ENCODE peak calls at places on chromosomes 12 and 14, in eight cellular contexts. One of them, this sample, is unnamed.

GRCh38 chr14:39102265-39102968 is 618 bp downstream of the SEC23A start:
- DNase-seq in HFF-Myc: no peak
- DNase-seq in IMR-90: peak
- DNase-seq in T-helper 17 cell: no peak
- DNase-seq in stimulated activated CD8-positive, alpha-beta memory T cell treated with anti-CD3 and anti-CD28 coated beads, Interleukin-15, amount 100 ng/mL, for 1 hour: no peak
- DNase-seq in stimulated activated CD4-positive, alpha-beta T cell treated with anti-CD3 and anti-CD28 coated beads, Interleukin-12 subunit alpha, Interleukin-12 subunit beta, amount 100 ng/mL, for 4 hours: no peak
- DNase-seq in mucosa of descending colon: peak
- DNase-seq in astrocyte of the cerebellum: no peak
- DNase-seq in this sample: peak

GRCh38 chr12:93275589-93275988 is 102.1 kb upstream of the NUDT4 start:
- DNase-seq in stimulated activated CD8-positive, alpha-beta memory T cell treated with anti-CD3 and anti-CD28 coated beads, Interleukin-15, amount 100 ng/mL, for 1 hour: no peak
- DNase-seq in T-helper 17 cell: no peak
- DNase-seq in mucosa of descending colon: no peak
- DNase-seq in HFF-Myc: no peak
- DNase-seq in IMR-90: no peak
- DNase-seq in stimulated activated CD4-positive, alpha-beta T cell treated with anti-CD3 and anti-CD28 coated beads, Interleukin-12 subunit alpha, Interleukin-12 subunit beta, amount 100 ng/mL, for 4 hours: no peak
- DNase-seq in astrocyte of the cerebellum: no peak
- DNase-seq in this sample: no peak

GRCh38 chr14:32561520-32561919 is 232.4 kb downstream of the AKAP6 start:
- DNase-seq in stimulated activated CD4-positive, alpha-beta T cell treated with anti-CD3 and anti-CD28 coated beads, Interleukin-12 subunit alpha, Interleukin-12 subunit beta, amount 100 ng/mL, for 4 hours: no peak
- DNase-seq in mucosa of descending colon: no peak
- DNase-seq in stimulated activated CD8-positive, alpha-beta memory T cell treated with anti-CD3 and anti-CD28 coated beads, Interleukin-15, amount 100 ng/mL, for 1 hour: no peak
- DNase-seq in astrocyte of the cerebellum: no peak
- DNase-seq in IMR-90: peak
- DNase-seq in T-helper 17 cell: no peak
- DNase-seq in HFF-Myc: peak
- DNase-seq in this sample: no peak

GRCh38 chr12:107317751-107318553 is 224.6 kb upstream of the CRY1 start:
- DNase-seq in stimulated activated CD4-positive, alpha-beta T cell treated with anti-CD3 and anti-CD28 coated beads, Interleukin-12 subunit alpha, Interleukin-12 subunit beta, amount 100 ng/mL, for 4 hours: peak
- DNase-seq in stimulated activated CD8-positive, alpha-beta memory T cell treated with anti-CD3 and anti-CD28 coated beads, Interleukin-15, amount 100 ng/mL, for 1 hour: peak
- DNase-seq in IMR-90: peak
- DNase-seq in T-helper 17 cell: peak
- DNase-seq in astrocyte of the cerebellum: peak
- DNase-seq in mucosa of descending colon: peak
- DNase-seq in HFF-Myc: peak
- DNase-seq in this sample: no peak

GRCh38 chr12:575948-576612 is 87.2 kb downstream of the NINJ2 start:
- DNase-seq in stimulated activated CD8-positive, alpha-beta memory T cell treated with anti-CD3 and anti-CD28 coated beads, Interleukin-15, amount 100 ng/mL, for 1 hour: peak
- DNase-seq in astrocyte of the cerebellum: no peak
- DNase-seq in IMR-90: peak
- DNase-seq in mucosa of descending colon: peak
- DNase-seq in stimulated activated CD4-positive, alpha-beta T cell treated with anti-CD3 and anti-CD28 coated beads, Interleukin-12 subunit alpha, Interleukin-12 subunit beta, amount 100 ng/mL, for 4 hours: peak
- DNase-seq in T-helper 17 cell: peak
- DNase-seq in HFF-Myc: no peak
- DNase-seq in this sample: peak

GRCh38 chr12:130078852-130079251 is 83.4 kb upstream of the FZD10 start:
- DNase-seq in stimulated activated CD4-positive, alpha-beta T cell treated with anti-CD3 and anti-CD28 coated beads, Interleukin-12 subunit alpha, Interleukin-12 subunit beta, amount 100 ng/mL, for 4 hours: no peak
- DNase-seq in stimulated activated CD8-positive, alpha-beta memory T cell treated with anti-CD3 and anti-CD28 coated beads, Interleukin-15, amount 100 ng/mL, for 1 hour: no peak
- DNase-seq in HFF-Myc: no peak
- DNase-seq in mucosa of descending colon: no peak
- DNase-seq in T-helper 17 cell: no peak
- DNase-seq in astrocyte of the cerebellum: no peak
- DNase-seq in IMR-90: no peak
- DNase-seq in this sample: no peak

GRCh38 chr12:96225003-96225855 is 31.1 kb downstream of the ELK3 start:
- DNase-seq in mucosa of descending colon: no peak
- DNase-seq in stimulated activated CD4-positive, alpha-beta T cell treated with anti-CD3 and anti-CD28 coated beads, Interleukin-12 subunit alpha, Interleukin-12 subunit beta, amount 100 ng/mL, for 4 hours: no peak
- DNase-seq in astrocyte of the cerebellum: no peak
- DNase-seq in T-helper 17 cell: no peak
- DNase-seq in stimulated activated CD8-positive, alpha-beta memory T cell treated with anti-CD3 and anti-CD28 coated beads, Interleukin-15, amount 100 ng/mL, for 1 hour: no peak
- DNase-seq in IMR-90: no peak
- DNase-seq in HFF-Myc: no peak
- DNase-seq in this sample: no peak

GRCh38 chr14:104682107-104682593 is 7.3 kb upstream of the INF2 start:
- DNase-seq in HFF-Myc: no peak
- DNase-seq in mucosa of descending colon: no peak
- DNase-seq in IMR-90: no peak
- DNase-seq in astrocyte of the cerebellum: no peak
- DNase-seq in stimulated activated CD4-positive, alpha-beta T cell treated with anti-CD3 and anti-CD28 coated beads, Interleukin-12 subunit alpha, Interleukin-12 subunit beta, amount 100 ng/mL, for 4 hours: no peak
- DNase-seq in T-helper 17 cell: no peak
- DNase-seq in stimulated activated CD8-positive, alpha-beta memory T cell treated with anti-CD3 and anti-CD28 coated beads, Interleukin-15, amount 100 ng/mL, for 1 hour: no peak
- DNase-seq in this sample: no peak

GRCh38 chr12:95838125-95838524 is 20.6 kb upstream of the SNRPF start:
- DNase-seq in stimulated activated CD8-positive, alpha-beta memory T cell treated with anti-CD3 and anti-CD28 coated beads, Interleukin-15, amount 100 ng/mL, for 1 hour: no peak
- DNase-seq in astrocyte of the cerebellum: peak
- DNase-seq in HFF-Myc: peak
- DNase-seq in IMR-90: peak
- DNase-seq in T-helper 17 cell: no peak
- DNase-seq in mucosa of descending colon: peak
- DNase-seq in stimulated activated CD4-positive, alpha-beta T cell treated with anti-CD3 and anti-CD28 coated beads, Interleukin-12 subunit alpha, Interleukin-12 subunit beta, amount 100 ng/mL, for 4 hours: no peak
- DNase-seq in this sample: no peak

GRCh38 chr14:66121859-66122258 is 364.3 kb upstream of the CCDC196 start:
- DNase-seq in T-helper 17 cell: no peak
- DNase-seq in IMR-90: no peak
- DNase-seq in stimulated activated CD4-positive, alpha-beta T cell treated with anti-CD3 and anti-CD28 coated beads, Interleukin-12 subunit alpha, Interleukin-12 subunit beta, amount 100 ng/mL, for 4 hours: no peak
- DNase-seq in stimulated activated CD8-positive, alpha-beta memory T cell treated with anti-CD3 and anti-CD28 coated beads, Interleukin-15, amount 100 ng/mL, for 1 hour: no peak
- DNase-seq in mucosa of descending colon: no peak
- DNase-seq in astrocyte of the cerebellum: no peak
- DNase-seq in HFF-Myc: no peak
- DNase-seq in this sample: no peak

GRCh38 chr14:76768201-76768656 is 7.0 kb downstream of the VASH1 start:
- DNase-seq in IMR-90: no peak
- DNase-seq in stimulated activated CD4-positive, alpha-beta T cell treated with anti-CD3 and anti-CD28 coated beads, Interleukin-12 subunit alpha, Interleukin-12 subunit beta, amount 100 ng/mL, for 4 hours: peak
- DNase-seq in HFF-Myc: no peak
- DNase-seq in astrocyte of the cerebellum: no peak
- DNase-seq in stimulated activated CD8-positive, alpha-beta memory T cell treated with anti-CD3 and anti-CD28 coated beads, Interleukin-15, amount 100 ng/mL, for 1 hour: no peak
- DNase-seq in mucosa of descending colon: peak
- DNase-seq in T-helper 17 cell: peak
- DNase-seq in this sample: peak

This sample was measured in memory B cell.